ENCODE peak calls at places on chromosome 11, in nine cellular contexts. G is IMR-90; A is body of pancreas; V is GM23338; F is CD4-positive, alpha-beta T cell; L is CD8-positive, alpha-beta T cell; B is neural progenitor cell; R is Panc1; W is foreskin keratinocyte. O is an unnamed sample.

GRCh38 chr11:10899542-10899830 is 41.6 kb upstream of the ZBED5 start:
- DNase-seq in G (no peak), A (no peak), V (no peak), F (no peak), L (no peak), B (no peak), R (no peak), W (peak), O (no peak)

GRCh38 chr11:7385532-7385931 is 99.8 kb upstream of the OLFML1 start:
- DNase-seq in G (no peak), A (no peak), V (no peak), F (no peak), L (no peak), B (no peak), R (no peak), W (no peak), O (no peak)

GRCh38 chr11:111795333-111795985 is 29.3 kb upstream of the PPP2R1B start:
- DNase-seq in G (peak), A (peak), V (no peak), F (no peak), L (no peak), B (no peak), R (no peak), W (peak), O (peak)

GRCh38 chr11:5663511-5663910 is 21.4 kb downstream of the TRIM5 start:
- DNase-seq in G (no peak), A (no peak), V (no peak), F (no peak), L (no peak), B (no peak), R (no peak), W (no peak), O (no peak)

GRCh38 chr11:24324211-24324610 is 172.6 kb upstream of the LUZP2 start:
- DNase-seq in G (peak), A (no peak), V (peak), F (no peak), L (no peak), B (no peak), R (no peak), W (peak), O (no peak)

GRCh38 chr11:18752502-18752901 is 26.5 kb upstream of the IGSF22 start:
- DNase-seq in G (no peak), A (no peak), V (no peak), F (no peak), L (no peak), B (peak), R (no peak), W (no peak), O (no peak)

GRCh38 chr11:61027141-61027840 is 55.8 kb downstream of the CD6 start:
- DNase-seq in G (no peak), A (no peak), V (no peak), F (peak), L (no peak), B (no peak), R (no peak), W (no peak), O (no peak)

GRCh38 chr11:8959546-8960166 is 4.6 kb downstream of the TMEM9B start:
- DNase-seq in G (peak), A (peak), V (peak), F (no peak), L (no peak), B (peak), R (peak), W (peak), O (peak)

GRCh38 chr11:315051-315481 is 1.2 kb downstream of the IFITM1 start:
- DNase-seq in G (no peak), A (no peak), V (no peak), F (no peak), L (no peak), B (no peak), R (no peak), W (no peak), O (no peak)

GRCh38 chr11:130511765-130512164 is 63.3 kb downstream of the ADAMTS15 start:
- DNase-seq in G (peak), A (no peak), V (no peak), F (no peak), L (no peak), B (no peak), R (no peak), W (peak), O (no peak)

GRCh38 chr11:1920128-1920908 is 815 bp downstream of the TNNT3 start:
- DNase-seq in G (no peak), A (no peak), V (no peak), F (no peak), L (no peak), B (peak), R (no peak), W (no peak), O (no peak)

GRCh38 chr11:62399172-62399867 is 19.5 kb upstream of the SCGB1A1 start:
- DNase-seq in G (no peak), A (no peak), V (no peak), F (peak), L (no peak), B (no peak), R (no peak), W (no peak), O (no peak)
- H3K27ac ChIP-seq in G (no peak), A (peak), V (no peak), F (no peak), L (no peak), B (no peak), R (peak), W (no peak), O (no peak)

DNA sequence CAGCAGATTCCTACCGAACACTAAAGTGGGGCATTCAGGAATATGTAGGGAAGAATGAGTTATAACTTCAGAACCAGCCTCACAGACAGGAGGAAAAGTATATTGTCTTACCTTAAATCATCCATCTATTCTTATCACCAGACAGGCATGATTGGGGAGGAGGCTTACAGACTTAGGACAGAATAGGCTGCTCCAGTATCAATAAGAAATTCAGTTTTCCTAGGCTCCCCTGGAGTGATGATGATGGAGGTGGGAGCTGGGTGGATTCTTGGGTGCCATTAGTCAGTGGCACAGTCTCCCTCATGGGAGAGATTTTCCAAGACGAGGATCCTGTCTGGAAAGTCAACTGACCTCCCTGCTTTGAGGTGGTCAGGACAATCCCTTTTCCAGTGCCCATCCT is 225.0 kb downstream of the AASDHPPT start:
- DNase-seq in G (no peak), A (no peak), V (no peak), F (no peak), L (no peak), B (no peak), R (no peak), W (no peak), O (no peak)
- TF ChIP-seq CTCF in G (no peak), A (no peak), V (no peak), F (no peak), L (no peak), B (no peak), R (no peak), W (no peak), O (no peak)

GRCh38 chr11:65636108-65636809 is 1.6 kb upstream of the SIPA1 start:
- DNase-seq in G (no peak), A (no peak), V (no peak), F (no peak), L (no peak), B (no peak), R (no peak), W (no peak), O (no peak)
- H3K27ac ChIP-seq in G (no peak), A (no peak), V (no peak), F (no peak), L (no peak), B (no peak), R (no peak), W (no peak), O (no peak)

DNA sequence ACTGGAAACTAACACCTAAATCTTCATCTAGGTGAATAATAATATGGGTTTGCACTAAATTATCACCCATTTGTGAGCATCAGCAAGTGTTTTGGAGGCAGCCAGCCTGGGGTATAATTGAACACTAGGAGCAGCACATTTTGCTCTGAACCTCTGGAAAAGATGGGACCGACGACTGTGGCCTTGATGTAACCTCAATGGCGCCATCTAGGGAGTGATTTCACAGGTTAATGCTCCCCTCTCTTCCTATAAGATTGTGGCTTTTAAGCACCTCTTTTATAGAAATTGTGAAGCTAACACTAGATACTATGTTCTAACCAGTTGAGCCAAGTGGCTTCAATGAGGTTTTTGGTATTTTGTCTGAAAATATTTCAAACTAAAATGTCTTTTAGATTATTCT is 203.7 kb downstream of the NELL1 start:
- DNase-seq in G (no peak), A (peak), V (peak), F (no peak), L (no peak), B (peak), R (no peak), W (no peak), O (no peak)
- TF ChIP-seq CTCF in G (no peak), A (no peak), V (peak), F (no peak), L (no peak), B (peak), R (peak), W (no peak), O (no peak)

DNA sequence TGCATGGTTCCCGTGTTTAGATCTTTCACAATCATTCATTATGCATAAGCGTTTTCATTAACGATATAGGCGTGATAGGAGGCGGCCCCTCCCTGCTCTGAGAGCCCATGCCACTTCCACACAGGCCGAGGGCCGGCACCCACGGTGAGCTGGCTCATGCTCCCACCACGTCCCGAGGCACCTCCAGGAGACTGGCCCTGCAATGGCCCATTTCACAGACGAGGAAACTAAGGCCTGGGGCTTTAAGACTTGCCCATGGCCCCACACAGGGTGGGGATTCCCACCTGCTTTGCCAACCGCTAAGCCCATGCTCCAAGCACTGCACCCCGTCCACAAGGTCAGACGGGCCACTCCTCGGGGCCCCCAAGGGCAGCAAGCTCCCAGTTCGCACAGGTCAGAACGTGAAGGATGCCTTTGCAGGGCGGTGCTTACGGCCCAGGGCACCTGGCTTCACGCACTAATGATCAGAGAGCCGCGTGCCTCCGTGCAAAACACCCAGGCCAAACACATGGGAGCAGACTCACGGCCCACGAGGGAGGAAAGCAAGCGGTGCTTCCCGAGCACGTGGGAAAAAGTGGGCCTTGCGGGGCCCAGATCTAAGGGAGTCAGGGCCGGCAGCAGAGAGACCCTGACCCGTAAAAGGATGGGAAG is 8.3 kb downstream of the OSBPL5 start:
- DNase-seq in G (no peak), A (no peak), V (no peak), F (no peak), L (no peak), B (no peak), R (no peak), W (no peak), O (no peak)
- H3K27ac ChIP-seq in G (no peak), A (no peak), V (no peak), F (no peak), L (no peak), B (no peak), R (no peak), W (no peak), O (no peak)